ENCODE peak calls at places on chromosomes 3 and 15, in seven cellular contexts. One of them, this sample, is unnamed.

GRCh38 chr15:90393040-90393439 is 5.0 kb downstream of the IQGAP1 start:
- DNase-seq in stomach: no peak
- DNase-seq in cardiac fibroblast: no peak
- DNase-seq in astrocyte: no peak
- DNase-seq in OCI-LY7: no peak
- DNase-seq in sigmoid colon: no peak
- DNase-seq in kidney: no peak
- DNase-seq in this sample: no peak

GRCh38 chr3:55875137-55875536 is 388.0 kb upstream of the WNT5A start:
- DNase-seq in OCI-LY7: no peak
- DNase-seq in kidney: no peak
- DNase-seq in sigmoid colon: no peak
- DNase-seq in cardiac fibroblast: no peak
- DNase-seq in astrocyte: no peak
- DNase-seq in stomach: no peak
- DNase-seq in this sample: no peak

GRCh38 chr3:3666664-3667063 is 132.6 kb upstream of the LRRN1 start:
- DNase-seq in cardiac fibroblast: no peak
- DNase-seq in astrocyte: peak
- DNase-seq in OCI-LY7: no peak
- DNase-seq in kidney: no peak
- DNase-seq in sigmoid colon: no peak
- DNase-seq in stomach: no peak
- DNase-seq in this sample: no peak

GRCh38 chr15:79090487-79091203 is at the start of gene RASGRF1:
- DNase-seq in stomach: no peak
- DNase-seq in astrocyte: no peak
- DNase-seq in kidney: no peak
- DNase-seq in sigmoid colon: no peak
- DNase-seq in cardiac fibroblast: no peak
- DNase-seq in OCI-LY7: no peak
- DNase-seq in this sample: peak

GRCh38 chr3:61628636-61629035 is 67.3 kb downstream of the PTPRG start:
- DNase-seq in OCI-LY7: no peak
- DNase-seq in astrocyte: no peak
- DNase-seq in stomach: no peak
- DNase-seq in cardiac fibroblast: no peak
- DNase-seq in kidney: no peak
- DNase-seq in sigmoid colon: no peak
- DNase-seq in this sample: no peak

GRCh38 chr3:125085166-125085565 is 29.4 kb upstream of the HEG1 start:
- DNase-seq in kidney: no peak
- DNase-seq in sigmoid colon: no peak
- DNase-seq in astrocyte: no peak
- DNase-seq in stomach: no peak
- DNase-seq in OCI-LY7: no peak
- DNase-seq in cardiac fibroblast: no peak
- DNase-seq in this sample: no peak

GRCh38 chr3:64691051-64691450 is 3.3 kb upstream of the ADAMTS9 start:
- DNase-seq in cardiac fibroblast: peak
- DNase-seq in OCI-LY7: no peak
- DNase-seq in stomach: no peak
- DNase-seq in sigmoid colon: no peak
- DNase-seq in kidney: no peak
- DNase-seq in astrocyte: peak
- DNase-seq in this sample: no peak

GRCh38 chr3:50583897-50584296 is 14.6 kb downstream of the HEMK1 start:
- DNase-seq in stomach: no peak
- DNase-seq in cardiac fibroblast: no peak
- DNase-seq in sigmoid colon: peak
- DNase-seq in astrocyte: no peak
- DNase-seq in OCI-LY7: no peak
- DNase-seq in kidney: no peak
- DNase-seq in this sample: no peak

GRCh38 chr3:179957264-179957845 is 79.4 kb downstream of the PEX5L start:
- DNase-seq in stomach: no peak
- DNase-seq in kidney: no peak
- DNase-seq in astrocyte: no peak
- DNase-seq in OCI-LY7: no peak
- DNase-seq in sigmoid colon: no peak
- DNase-seq in cardiac fibroblast: no peak
- DNase-seq in this sample: no peak

DNA sequence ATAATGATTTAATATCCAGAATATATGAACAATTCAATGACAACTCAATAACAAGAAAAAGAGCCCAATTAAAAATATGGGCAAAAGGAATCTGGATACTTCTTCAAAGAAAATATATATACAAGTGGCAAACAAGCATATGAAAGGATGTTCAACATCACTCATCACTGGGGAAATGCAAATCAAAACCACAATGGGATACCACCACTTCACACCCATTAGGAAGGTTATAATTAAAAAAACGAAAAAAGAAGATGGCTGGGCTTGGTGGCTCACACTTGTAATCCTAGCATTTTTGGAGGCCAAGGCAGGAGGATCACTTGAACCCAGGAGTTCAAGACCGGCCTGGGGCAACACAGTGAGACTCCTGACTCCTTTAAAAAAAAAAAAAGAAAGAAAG is 4.1 kb downstream of the CCDC12 start:
- DNase-seq in astrocyte: no peak
- DNase-seq in stomach: no peak
- DNase-seq in sigmoid colon: no peak
- DNase-seq in kidney: no peak
- DNase-seq in cardiac fibroblast: no peak
- DNase-seq in OCI-LY7: peak
- DNase-seq in this sample: no peak
- H3K4me3 ChIP-seq in astrocyte: no peak
- H3K4me3 ChIP-seq in stomach: no peak
- H3K4me3 ChIP-seq in sigmoid colon: no peak
- H3K4me3 ChIP-seq in kidney: no peak
- H3K4me3 ChIP-seq in cardiac fibroblast: no peak
- H3K4me3 ChIP-seq in OCI-LY7: peak
- H3K4me3 ChIP-seq in this sample: no peak

GRCh38 chr3:27115352-27115751 is 253.8 kb downstream of the NEK10 start:
- DNase-seq in kidney: no peak
- DNase-seq in OCI-LY7: no peak
- DNase-seq in cardiac fibroblast: no peak
- DNase-seq in stomach: no peak
- DNase-seq in sigmoid colon: no peak
- DNase-seq in astrocyte: no peak
- DNase-seq in this sample: no peak
- TF ChIP-seq CTCF in kidney: no peak
- TF ChIP-seq CTCF in OCI-LY7: no peak
- TF ChIP-seq CTCF in cardiac fibroblast: no peak
- TF ChIP-seq CTCF in stomach: no peak
- TF ChIP-seq CTCF in sigmoid colon: no peak
- TF ChIP-seq CTCF in astrocyte: no peak
- TF ChIP-seq CTCF in this sample: no peak

GRCh38 chr3:128482857-128483656 is 9.9 kb downstream of the GATA2 start:
- DNase-seq in stomach: no peak
- DNase-seq in astrocyte: peak
- DNase-seq in OCI-LY7: no peak
- DNase-seq in kidney: peak
- DNase-seq in cardiac fibroblast: peak
- DNase-seq in sigmoid colon: no peak
- DNase-seq in this sample: no peak

GRCh38 chr3:128483657-128484403 is 9.2 kb downstream of the GATA2 start:
- DNase-seq in astrocyte: no peak
- DNase-seq in sigmoid colon: no peak
- DNase-seq in OCI-LY7: no peak
- DNase-seq in cardiac fibroblast: no peak
- DNase-seq in kidney: peak
- DNase-seq in stomach: no peak
- DNase-seq in this sample: no peak

GRCh38 chr3:128486157-128486691 is 6.8 kb downstream of the GATA2 start:
- DNase-seq in stomach: no peak
- DNase-seq in astrocyte: no peak
- DNase-seq in OCI-LY7: no peak
- DNase-seq in sigmoid colon: no peak
- DNase-seq in kidney: no peak
- DNase-seq in cardiac fibroblast: no peak
- DNase-seq in this sample: peak

GRCh38 chr3:128485283-128486156 is 7.5 kb downstream of the GATA2 start:
- DNase-seq in kidney: peak
- DNase-seq in OCI-LY7: no peak
- DNase-seq in cardiac fibroblast: no peak
- DNase-seq in astrocyte: no peak
- DNase-seq in stomach: no peak
- DNase-seq in sigmoid colon: no peak
- DNase-seq in this sample: no peak

DNA sequence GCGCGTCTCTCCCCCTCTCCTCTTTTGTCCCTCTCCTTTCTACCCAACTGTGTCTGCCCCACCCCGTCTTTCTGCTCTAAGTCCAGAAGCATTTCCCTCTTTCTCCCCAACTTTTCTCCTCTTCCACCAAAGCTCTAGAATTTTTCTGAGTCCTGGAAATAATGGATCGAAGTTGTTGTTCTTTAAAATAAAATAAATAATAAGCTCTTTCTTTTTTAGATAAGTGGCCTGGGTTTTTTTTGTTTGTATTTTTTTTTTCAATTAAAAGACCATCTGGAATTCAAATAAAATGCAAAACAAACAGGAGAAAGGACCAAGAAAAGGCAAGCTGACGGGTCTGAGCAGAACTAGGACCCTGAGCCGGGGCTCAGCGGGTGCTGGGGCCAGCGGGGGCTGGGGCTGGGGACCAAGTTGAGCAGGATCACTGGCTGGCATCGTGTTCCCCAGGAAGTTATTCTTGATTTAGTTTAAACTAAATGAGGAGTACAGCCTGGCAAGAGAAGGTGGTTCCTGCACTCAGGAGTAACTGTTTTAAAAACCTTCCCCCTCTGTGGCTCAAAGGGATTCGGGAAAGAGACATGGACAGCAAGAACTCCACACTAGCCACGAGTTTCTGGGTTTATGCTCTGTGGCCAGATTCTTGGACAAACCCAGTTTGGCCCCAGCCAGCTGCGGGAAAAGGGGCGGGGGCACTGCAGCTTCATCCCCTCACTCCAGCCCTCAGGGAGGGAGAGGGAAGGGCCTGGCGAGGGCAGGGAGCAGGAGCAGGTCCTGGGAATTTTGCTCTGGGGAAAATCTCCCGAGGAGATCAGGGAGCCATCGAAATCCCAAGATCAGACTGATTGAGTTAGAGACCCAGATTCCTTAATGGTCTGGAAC is 8.4 kb downstream of the GATA2 start:
- DNase-seq in sigmoid colon: no peak
- DNase-seq in stomach: no peak
- DNase-seq in OCI-LY7: no peak
- DNase-seq in kidney: peak
- DNase-seq in astrocyte: no peak
- DNase-seq in cardiac fibroblast: no peak
- DNase-seq in this sample: no peak
- H3K4me3 ChIP-seq in sigmoid colon: no peak
- H3K4me3 ChIP-seq in stomach: peak
- H3K4me3 ChIP-seq in OCI-LY7: no peak
- H3K4me3 ChIP-seq in kidney: peak
- H3K4me3 ChIP-seq in astrocyte: no peak
- H3K4me3 ChIP-seq in cardiac fibroblast: peak
- H3K4me3 ChIP-seq in this sample: no peak

DNA sequence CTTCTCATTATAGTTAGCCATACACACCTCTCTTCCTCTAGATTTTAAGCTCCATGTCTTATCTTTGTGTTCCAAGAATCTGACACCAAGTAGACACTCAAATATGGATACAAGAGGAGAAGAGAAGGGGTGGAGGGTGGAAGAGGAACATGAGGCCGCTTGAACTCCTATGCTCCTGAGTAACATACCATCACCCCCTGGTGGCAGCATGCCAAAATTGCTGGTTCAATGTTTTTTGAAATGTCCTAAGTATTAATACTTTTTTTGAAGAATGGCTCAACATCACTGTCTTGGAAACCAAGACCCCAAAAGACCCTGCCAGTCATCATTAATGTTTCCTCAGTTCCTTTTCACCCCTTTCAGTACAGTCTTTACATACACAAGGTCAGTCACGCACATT is 71.8 kb upstream of the HACD2 start:
- DNase-seq in cardiac fibroblast: no peak
- DNase-seq in stomach: no peak
- DNase-seq in sigmoid colon: no peak
- DNase-seq in astrocyte: no peak
- DNase-seq in OCI-LY7: peak
- DNase-seq in kidney: peak
- DNase-seq in this sample: no peak
- TF ChIP-seq CTCF in cardiac fibroblast: peak
- TF ChIP-seq CTCF in stomach: no peak
- TF ChIP-seq CTCF in sigmoid colon: no peak
- TF ChIP-seq CTCF in astrocyte: peak
- TF ChIP-seq CTCF in OCI-LY7: peak
- TF ChIP-seq CTCF in kidney: no peak
- TF ChIP-seq CTCF in this sample: no peak

GRCh38 chr3:171088984-171089754 is 62.6 kb upstream of the SLC2A2 start:
- DNase-seq in stomach: no peak
- DNase-seq in sigmoid colon: no peak
- DNase-seq in cardiac fibroblast: peak
- DNase-seq in kidney: no peak
- DNase-seq in OCI-LY7: no peak
- DNase-seq in astrocyte: peak
- DNase-seq in this sample: no peak
- H3K4me3 ChIP-seq in stomach: no peak
- H3K4me3 ChIP-seq in sigmoid colon: no peak
- H3K4me3 ChIP-seq in cardiac fibroblast: no peak
- H3K4me3 ChIP-seq in kidney: no peak
- H3K4me3 ChIP-seq in OCI-LY7: no peak
- H3K4me3 ChIP-seq in astrocyte: peak
- H3K4me3 ChIP-seq in this sample: no peak

GRCh38 chr15:63188937-63189871 is at the start of gene RAB8B:
- DNase-seq in OCI-LY7: peak
- DNase-seq in cardiac fibroblast: peak
- DNase-seq in astrocyte: peak
- DNase-seq in stomach: peak
- DNase-seq in sigmoid colon: peak
- DNase-seq in kidney: peak
- DNase-seq in this sample: peak
- TF ChIP-seq CTCF in OCI-LY7: no peak
- TF ChIP-seq CTCF in cardiac fibroblast: no peak
- TF ChIP-seq CTCF in astrocyte: no peak
- TF ChIP-seq CTCF in stomach: no peak
- TF ChIP-seq CTCF in sigmoid colon: no peak
- TF ChIP-seq CTCF in kidney: no peak
- TF ChIP-seq CTCF in this sample: peak